ENCODE peak calls at places on chromosomes 12 and 14, in nine cellular contexts. H is astrocyte; G is foreskin fibroblast; Y is prostate gland; E is AG10803; U is GM23338; N is endothelial cell of umbilical vein; Z is CD8-positive, alpha-beta T cell; F is testis. I is an unnamed sample.

GRCh38 chr12:127194176-127194575 is 1072.8 kb upstream of the TMEM132C start:
- DNase-seq in H (peak), G (no peak), Y (no peak), E (no peak), U (no peak), N (no peak), Z (no peak), F (no peak), I (no peak)

GRCh38 chr12:92961949-92962348 is 32.9 kb upstream of the EEA1 start:
- DNase-seq in H (no peak), G (no peak), Y (no peak), E (no peak), U (no peak), N (no peak), Z (no peak), F (no peak), I (no peak)

GRCh38 chr12:62933871-62934798 is 815 bp downstream of the PPM1H start:
- DNase-seq in H (peak), G (no peak), Y (peak), E (peak), U (peak), N (peak), Z (no peak), F (peak), I (peak)

GRCh38 chr12:27970391-27970980 is 2.0 kb downstream of the PTHLH start:
- DNase-seq in H (peak), G (no peak), Y (no peak), E (peak), U (peak), N (peak), Z (no peak), F (peak), I (peak)

GRCh38 chr12:4286228-4286627 is 12.7 kb downstream of the CCND2 start:
- DNase-seq in H (no peak), G (no peak), Y (no peak), E (no peak), U (no peak), N (no peak), Z (no peak), F (no peak), I (no peak)

GRCh38 chr12:17928708-17929366 is 161.2 kb downstream of the RERGL start:
- DNase-seq in H (peak), G (peak), Y (no peak), E (peak), U (peak), N (peak), Z (no peak), F (no peak), I (no peak)

GRCh38 chr12:83823386-83824045 is 1089.1 kb downstream of the SLC6A15 start:
- DNase-seq in H (no peak), G (no peak), Y (no peak), E (no peak), U (peak), N (peak), Z (no peak), F (peak), I (no peak)

GRCh38 chr14:83425138-83425537 is 1891.5 kb upstream of the SEL1L start:
- DNase-seq in H (peak), G (peak), Y (no peak), E (peak), U (no peak), N (no peak), Z (no peak), F (no peak), I (peak)

GRCh38 chr14:59190372-59190771 is 1.9 kb downstream of the DAAM1 start:
- DNase-seq in H (no peak), G (peak), Y (no peak), E (peak), U (peak), N (no peak), Z (no peak), F (peak), I (no peak)

GRCh38 chr14:68506021-68506644 is 286.7 kb downstream of the ZFP36L1 start:
- DNase-seq in H (peak), G (peak), Y (peak), E (peak), U (peak), N (peak), Z (no peak), F (no peak), I (no peak)

GRCh38 chr12:109461049-109461845 is 15.9 kb downstream of the KCTD10 start:
- DNase-seq in H (peak), G (peak), Y (no peak), E (peak), U (no peak), N (peak), Z (no peak), F (no peak), I (peak)

GRCh38 chr14:64817631-64818030 is 62.1 kb downstream of the SPTB start:
- DNase-seq in H (no peak), G (no peak), Y (no peak), E (peak), U (no peak), N (no peak), Z (no peak), F (no peak), I (no peak)

GRCh38 chr12:110908377-110909136 is 11.8 kb downstream of the MYL2 start:
- DNase-seq in H (no peak), G (no peak), Y (no peak), E (no peak), U (no peak), N (no peak), Z (no peak), F (no peak), I (no peak)

GRCh38 chr14:74945852-74946658 is 9.3 kb downstream of the PGF start:
- DNase-seq in H (peak), G (peak), Y (peak), E (peak), U (peak), N (peak), Z (peak), F (peak), I (peak)

GRCh38 chr12:60494249-60494648 is 898.4 kb downstream of the SLC16A7 start:
- DNase-seq in H (peak), G (peak), Y (no peak), E (peak), U (peak), N (peak), Z (no peak), F (no peak), I (peak)

GRCh38 chr14:55458800-55459577 is 18.6 kb upstream of the TBPL2 start:
- DNase-seq in H (peak), G (no peak), Y (no peak), E (peak), U (no peak), N (peak), Z (no peak), F (no peak), I (peak)

GRCh38 chr12:115337693-115338543 is 653.9 kb upstream of the TBX3 start:
- DNase-seq in H (peak), G (peak), Y (peak), E (peak), U (peak), N (peak), Z (no peak), F (no peak), I (peak)

GRCh38 chr14:33842299-33842698 is 108.6 kb downstream of the EGLN3 start:
- DNase-seq in H (peak), G (no peak), Y (no peak), E (no peak), U (no peak), N (no peak), Z (no peak), F (no peak), I (no peak)

GRCh38 chr12:15636060-15636890 is 152.9 kb downstream of the EPS8 start:
- DNase-seq in H (no peak), G (no peak), Y (no peak), E (no peak), U (no peak), N (peak), Z (no peak), F (no peak), I (no peak)

GRCh38 chr14:98886982-98887381 is 385.0 kb downstream of the BCL11B start:
- DNase-seq in H (no peak), G (no peak), Y (no peak), E (no peak), U (no peak), N (no peak), Z (no peak), F (no peak), I (no peak)

GRCh38 chr14:61227893-61228591 is 53.1 kb downstream of the TMEM30B start:
- DNase-seq in H (no peak), G (no peak), Y (no peak), E (no peak), U (no peak), N (no peak), Z (no peak), F (no peak), I (no peak)

GRCh38 chr12:95385646-95386045 is 88.3 kb upstream of the METAP2 start:
- DNase-seq in H (peak), G (peak), Y (no peak), E (peak), U (no peak), N (no peak), Z (no peak), F (peak), I (peak)

GRCh38 chr12:90098132-90098779 is 389.6 kb upstream of the ATP2B1 start:
- DNase-seq in H (peak), G (no peak), Y (no peak), E (no peak), U (no peak), N (no peak), Z (no peak), F (no peak), I (no peak)

GRCh38 chr12:25017336-25017735 is 68.4 kb upstream of the BCAT1 start:
- DNase-seq in H (no peak), G (no peak), Y (no peak), E (no peak), U (no peak), N (no peak), Z (no peak), F (no peak), I (peak)

GRCh38 chr12:79370021-79370420 is 320.7 kb downstream of the PAWR start:
- DNase-seq in H (no peak), G (no peak), Y (no peak), E (no peak), U (no peak), N (no peak), Z (no peak), F (no peak), I (no peak)

GRCh38 chr14:29721586-29721985 is 206.1 kb downstream of the PRKD1 start:
- DNase-seq in H (no peak), G (no peak), Y (no peak), E (no peak), U (no peak), N (peak), Z (no peak), F (no peak), I (no peak)

GRCh38 chr14:20631821-20632389 is 9.6 kb downstream of the OR6S1 start:
- DNase-seq in H (peak), G (peak), Y (peak), E (peak), U (peak), N (peak), Z (no peak), F (peak), I (peak)
- H3K4me3 ChIP-seq in H (peak), G (peak), Y (peak), E (peak), U (peak), N (peak), Z (peak), F (peak), I (peak)

DNA sequence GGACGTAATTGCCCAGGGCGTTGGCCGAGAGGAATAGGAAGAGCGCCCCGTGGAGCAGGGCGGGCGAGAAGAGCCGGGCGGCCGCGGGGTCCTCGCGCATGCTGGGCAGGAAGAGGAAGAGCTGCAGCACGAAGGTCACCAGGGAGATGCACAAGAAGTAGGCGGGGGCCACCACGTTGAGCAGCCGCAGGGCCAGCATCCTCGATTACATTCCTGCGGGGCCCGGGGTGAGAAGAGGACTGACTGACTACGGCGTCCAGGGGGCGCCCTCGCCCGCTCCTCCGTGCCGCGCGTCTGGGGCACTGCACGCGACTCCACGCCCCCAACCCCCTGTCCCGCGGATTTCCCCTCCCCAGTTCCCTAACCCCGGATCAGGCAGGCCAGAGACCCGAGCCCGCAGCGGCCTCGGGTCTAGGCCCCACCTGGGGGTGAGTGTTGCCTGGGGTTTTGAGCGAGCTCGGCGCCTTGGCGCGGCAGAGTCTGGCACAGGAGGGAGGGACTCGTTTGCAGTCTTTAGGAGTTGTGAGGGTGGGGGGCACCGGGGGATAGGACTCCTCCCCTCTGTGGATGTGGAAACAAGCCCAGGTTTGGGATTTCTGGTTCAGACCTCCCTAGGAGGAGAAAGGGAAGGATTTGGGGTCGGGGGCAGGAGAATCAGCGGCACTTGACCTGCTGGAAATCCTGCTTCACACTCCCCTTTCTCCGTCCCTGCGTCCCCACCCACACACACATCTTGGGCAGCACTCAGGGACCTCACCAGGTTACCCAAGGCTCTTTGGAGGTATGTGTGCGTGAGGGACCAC is 1.9 kb downstream of the ZDHHC22 start:
- DNase-seq in H (no peak), G (no peak), Y (no peak), E (no peak), U (peak), N (no peak), Z (no peak), F (peak), I (peak)
- TF ChIP-seq CTCF in H (peak), G (peak), Y (peak), E (peak), U (peak), N (peak), Z (no peak), F (peak), I (peak)

DNA sequence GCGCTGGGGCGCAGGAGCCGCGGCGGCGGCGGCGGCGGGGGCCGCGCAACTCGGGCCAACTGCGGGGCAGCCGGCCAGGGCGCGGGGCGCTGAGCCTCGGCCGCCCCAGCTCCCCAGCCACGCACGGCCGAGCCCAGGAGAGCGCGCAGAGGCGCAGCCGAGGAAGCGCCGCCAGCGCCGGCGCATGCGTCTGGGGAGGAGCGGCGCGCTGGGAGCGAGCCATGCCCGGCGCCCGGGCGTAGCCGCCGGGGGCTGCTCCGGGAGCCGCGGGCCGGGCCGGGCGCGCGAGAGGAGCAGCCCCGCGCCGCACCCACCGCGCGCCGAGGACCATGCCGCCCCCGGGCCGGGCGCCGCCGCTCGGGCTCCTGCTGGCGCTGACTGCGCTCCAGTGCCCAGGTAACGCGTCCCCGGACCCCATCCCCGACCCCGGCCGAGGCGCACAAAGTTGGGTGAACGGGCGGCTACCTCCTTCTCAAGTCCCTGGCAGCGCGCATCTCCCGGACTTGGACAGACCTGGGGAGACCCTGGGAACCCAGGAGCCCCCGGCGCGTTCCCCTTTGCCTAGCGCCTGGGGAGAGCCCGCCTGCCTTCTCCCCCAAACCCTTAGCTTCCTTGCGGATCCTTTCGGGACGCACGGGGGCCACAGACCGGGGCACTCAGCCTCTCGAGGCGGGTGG is 121.4 kb downstream of the AACS start:
- DNase-seq in H (peak), G (peak), Y (no peak), E (no peak), U (peak), N (no peak), Z (no peak), F (no peak), I (peak)
- H3K4me3 ChIP-seq in H (peak), G (peak), Y (peak), E (peak), U (peak), N (no peak), Z (no peak), F (peak), I (peak)

DNA sequence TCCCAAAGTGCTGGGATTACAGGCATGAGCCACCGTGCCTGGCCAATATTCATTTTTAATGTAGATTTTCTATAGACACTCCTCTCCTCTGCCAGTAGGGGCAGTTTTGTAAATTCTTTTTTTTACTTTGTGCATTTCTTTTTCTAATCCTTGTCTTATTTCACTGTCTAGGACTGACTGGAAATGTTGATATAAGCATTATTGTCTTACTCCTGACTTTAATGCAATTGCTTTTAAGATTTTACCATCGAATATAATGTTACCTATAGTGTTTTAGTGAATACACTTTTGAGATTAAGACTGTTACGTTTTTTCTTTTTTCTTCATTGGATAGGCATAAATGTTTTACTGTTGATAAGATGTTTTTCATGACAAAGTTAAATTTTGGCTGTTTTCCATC is 35.4 kb upstream of the EMP1 start:
- DNase-seq in H (no peak), G (no peak), Y (no peak), E (no peak), U (no peak), N (no peak), Z (no peak), F (no peak), I (no peak)
- TF ChIP-seq CTCF in H (peak), G (peak), Y (no peak), E (peak), U (no peak), N (peak), Z (no peak), F (peak), I (peak)

DNA sequence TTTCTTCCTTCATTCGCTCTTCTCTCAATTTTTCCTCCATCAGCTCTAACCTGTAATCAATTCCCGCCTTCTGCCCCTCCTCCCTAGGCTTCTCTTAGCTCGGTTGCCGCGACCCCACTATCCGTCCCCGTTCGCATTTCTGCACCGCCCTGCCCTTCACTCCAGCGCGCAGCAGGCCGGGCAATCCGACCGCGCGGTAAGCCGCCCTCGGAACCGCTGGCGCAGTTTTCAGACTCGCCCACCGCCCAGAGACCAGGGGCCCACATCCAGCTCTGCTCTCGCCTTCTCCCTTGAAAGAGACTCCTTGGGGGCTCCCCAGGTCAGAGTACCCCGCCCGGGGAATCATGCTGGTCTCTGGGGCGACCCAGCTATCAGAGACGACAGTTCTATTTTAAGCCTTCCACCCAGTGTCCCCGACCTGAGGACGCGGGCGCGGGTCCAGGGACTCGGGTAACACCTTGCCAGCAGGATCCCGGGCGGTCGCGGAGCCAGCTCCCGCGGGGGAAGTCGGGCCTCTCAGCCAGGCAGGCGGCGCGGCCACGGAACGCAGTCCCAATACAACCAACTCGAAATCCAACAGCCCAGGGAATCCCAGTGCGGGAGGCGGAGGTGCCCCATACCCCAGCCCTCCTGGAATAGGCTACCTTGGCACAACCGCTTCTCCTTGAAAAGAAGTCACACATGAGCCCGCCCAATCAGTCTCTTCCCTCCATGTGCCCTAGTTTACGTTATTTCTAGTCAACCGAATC is 5.7 kb upstream of the SLC38A4 start:
- DNase-seq in H (no peak), G (no peak), Y (peak), E (no peak), U (peak), N (no peak), Z (no peak), F (peak), I (peak)
- H3K4me3 ChIP-seq in H (peak), G (peak), Y (peak), E (peak), U (peak), N (peak), Z (no peak), F (peak), I (peak)

GRCh38 chr12:49921936-49922335 is 18.2 kb upstream of the FAIM2 start:
- DNase-seq in H (no peak), G (no peak), Y (no peak), E (no peak), U (no peak), N (no peak), Z (no peak), F (no peak), I (no peak)
- TF ChIP-seq CTCF in H (no peak), G (no peak), Y (no peak), E (no peak), U (no peak), N (no peak), Z (no peak), F (no peak), I (no peak)

DNA sequence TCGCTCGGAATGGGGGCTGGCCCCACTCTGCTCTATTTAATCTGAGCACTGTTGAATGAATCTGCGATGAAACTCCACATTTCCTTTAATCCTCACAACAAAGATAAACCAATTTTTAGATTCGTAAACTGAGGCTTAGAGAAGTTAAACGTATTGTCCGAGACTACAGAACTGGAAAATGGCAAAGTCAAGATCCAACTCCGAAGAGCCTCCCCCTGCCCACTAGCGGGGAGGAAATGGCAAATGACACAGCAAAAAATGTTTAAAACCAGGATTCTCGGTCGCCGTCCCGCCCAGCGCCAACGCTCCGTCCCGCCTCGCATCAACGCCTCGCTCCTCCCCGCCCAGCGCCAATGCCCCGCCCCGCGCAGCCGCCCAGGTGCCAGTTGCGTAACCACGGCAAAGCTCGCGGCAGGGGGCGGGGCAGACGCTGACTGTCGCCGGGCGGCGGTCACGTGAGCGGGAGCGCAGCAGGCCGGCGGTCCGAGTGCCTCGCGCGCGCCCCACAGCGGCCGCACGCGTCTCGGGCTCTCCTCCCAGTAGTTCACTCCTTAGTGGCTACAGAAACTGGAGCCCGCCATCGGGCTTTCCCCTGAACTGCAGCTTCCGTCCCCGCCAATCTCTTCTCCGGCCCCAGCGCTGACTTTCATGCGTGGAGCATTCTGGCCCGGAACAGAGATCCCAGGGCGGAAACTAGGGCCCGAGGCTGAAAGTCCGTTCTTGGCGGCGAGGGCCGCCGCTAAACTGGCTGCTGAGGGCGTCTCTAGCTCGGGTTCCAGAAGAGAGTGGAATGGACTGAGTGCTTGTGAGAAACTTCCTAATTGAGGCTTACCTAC is 13.6 kb upstream of the LRRC23 start:
- DNase-seq in H (peak), G (peak), Y (peak), E (peak), U (peak), N (peak), Z (peak), F (peak), I (peak)
- H3K4me3 ChIP-seq in H (peak), G (peak), Y (peak), E (peak), U (peak), N (peak), Z (peak), F (peak), I (peak)